ENCODE peak calls at places on chromosomes 16 and 17, in six cellular contexts. L is IMR-90, I is heart left ventricle, T is Peyer's patch, S is HepG2, W is cardiac muscle cell. H is an unnamed sample.

GRCh38 chr16:48632137-48632774 is 22.3 kb upstream of the N4BP1 start:
- DNase-seq in L (no peak), I (no peak), T (peak; percentile 18), S (peak; percentile 80), W (no peak), H (no peak)

GRCh38 chr17:79160980-79161621 is 86.5 kb downstream of the ENGASE start:
- DNase-seq in L (no peak), I (no peak), T (no peak), S (no peak), W (no peak), H (no peak)

GRCh38 chr17:48663134-48663924 is 37.2 kb upstream of the HOXB9 start:
- DNase-seq in L (no peak), I (no peak), T (no peak), S (no peak), W (no peak), H (no peak)

GRCh38 chr17:1469231-1469852 is 13.3 kb upstream of the CRK start:
- DNase-seq in L (no peak), I (no peak), T (no peak), S (no peak), W (peak; percentile 61), H (no peak)

GRCh38 chr17:44132275-44132821 is 8.9 kb upstream of the HDAC5 start:
- DNase-seq in L (no peak), I (no peak), T (no peak), S (no peak), W (no peak), H (no peak)

GRCh38 chr16:90008708-90009145 is 10.5 kb downstream of the DBNDD1 start:
- DNase-seq in L (peak; percentile 16), I (no peak), T (peak; percentile 85), S (no peak), W (no peak), H (no peak)

GRCh38 chr16:4508806-4509205 is 29.8 kb downstream of the CDIP1 start:
- DNase-seq in L (no peak), I (no peak), T (no peak), S (no peak), W (no peak), H (no peak)

GRCh38 chr17:35432176-35433074 is at the start of gene SLFN12:
- DNase-seq in L (peak; percentile 98), I (peak; percentile 72), T (peak; percentile 76), S (no peak), W (peak; percentile 45), H (peak; percentile 69)

GRCh38 chr17:55285340-55286301 is 20.9 kb downstream of the HLF start:
- DNase-seq in L (peak; percentile 68), I (peak; percentile 92), T (peak; percentile 92), S (peak; percentile 99), W (peak; percentile 21), H (peak; percentile 95)

GRCh38 chr16:48617711-48618148 is 7.8 kb upstream of the N4BP1 start:
- DNase-seq in L (peak; percentile 63), I (peak; percentile 82), T (no peak), S (no peak), W (peak; percentile 88), H (no peak)

GRCh38 chr17:13953871-13954270 is 115.4 kb upstream of the COX10 start:
- DNase-seq in L (peak; percentile 50), I (no peak), T (no peak), S (no peak), W (no peak), H (no peak)

GRCh38 chr16:30394603-30395154 is 541 bp upstream of the ZNF48 start:
- DNase-seq in L (peak; percentile 50), I (no peak), T (no peak), S (no peak), W (peak; percentile 35), H (no peak)

GRCh38 chr17:82101767-82102679 is 4.0 kb upstream of the FASN start:
- DNase-seq in L (no peak), I (no peak), T (no peak), S (peak; percentile 87), W (no peak), H (no peak)

GRCh38 chr17:49106366-49107210 is 26.0 kb upstream of the B4GALNT2 start:
- DNase-seq in L (peak; percentile 83), I (no peak), T (no peak), S (peak; percentile 98), W (no peak), H (no peak)

GRCh38 chr16:85898521-85899442 is at the start of gene IRF8:
- DNase-seq in L (no peak), I (peak; percentile 80), T (peak; percentile 94), S (no peak), W (peak; percentile 85), H (peak; percentile 93)

GRCh38 chr17:35244345-35245195 is 1.7 kb downstream of the SLFN5 start:
- DNase-seq in L (peak; percentile 81), I (peak; percentile 71), T (peak; percentile 91), S (peak; percentile 6), W (peak; percentile 16), H (peak; percentile 90)

GRCh38 chr17:35809855-35810461 is 674 bp downstream of the TAF15 start:
- DNase-seq in L (peak; percentile 23), I (no peak), T (no peak), S (no peak), W (no peak), H (no peak)

DNA sequence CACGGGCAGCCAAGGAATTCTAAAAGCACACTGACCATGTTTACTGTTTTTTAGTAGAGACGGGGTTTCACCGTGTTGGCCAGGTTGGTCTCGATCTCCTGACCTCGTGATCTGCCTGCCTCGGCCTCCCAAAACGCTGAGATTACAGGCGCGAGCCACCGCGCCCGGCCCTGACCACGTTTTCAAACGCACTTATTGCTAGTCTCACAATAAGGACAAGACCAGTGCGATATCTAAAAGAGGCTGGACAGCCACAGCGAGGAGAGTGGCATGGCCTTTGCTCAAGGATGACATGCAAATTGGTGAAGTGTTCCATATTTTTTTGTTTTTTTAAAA is 35.0 kb upstream of the CLEC18B start:
- DNase-seq in L (no peak), I (no peak), T (peak; percentile 38), S (no peak), W (no peak), H (no peak)
- H3K27ac ChIP-seq in L (no peak overlapping the region), I (no peak overlapping the region), T (no peak overlapping the region), S (peak overlapping the region; percentile 52), W (no peak overlapping the region), H (no peak overlapping the region)

GRCh38 chr16:27287887-27288286 is 19.3 kb upstream of the NSMCE1 start:
- DNase-seq in L (no peak), I (no peak), T (no peak), S (no peak), W (no peak), H (no peak)

GRCh38 chr16:27291106-27291505 is 22.5 kb upstream of the NSMCE1 start:
- DNase-seq in L (no peak), I (no peak), T (no peak), S (no peak), W (no peak), H (no peak)

GRCh38 chr16:27291722-27292240 is 22.0 kb upstream of the IL4R start:
- DNase-seq in L (no peak), I (no peak), T (no peak), S (no peak), W (no peak), H (no peak)

GRCh38 chr16:27289669-27290068 is 21.1 kb upstream of the NSMCE1 start:
- DNase-seq in L (no peak), I (no peak), T (no peak), S (no peak), W (no peak), H (no peak)

DNA sequence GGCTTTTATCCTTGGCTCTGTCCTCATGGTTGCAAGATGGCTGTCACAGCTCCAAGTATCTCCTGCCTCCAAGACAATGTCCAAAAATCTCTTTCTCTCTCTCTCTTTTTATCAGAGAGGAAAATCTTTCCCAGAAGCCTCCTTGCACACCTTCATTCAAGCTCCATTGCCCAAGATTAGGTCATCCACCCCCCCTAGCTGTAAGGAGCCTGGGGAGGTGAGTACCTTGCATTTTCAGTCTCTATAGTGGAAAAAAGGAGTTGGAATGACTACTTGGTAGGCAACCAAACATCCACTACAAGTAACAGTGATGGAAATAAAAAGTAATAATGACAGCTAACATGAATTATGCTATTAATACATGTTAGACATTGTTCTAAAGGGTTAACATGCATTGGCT is 22.0 kb upstream of the NSMCE1 start:
- DNase-seq in L (no peak), I (no peak), T (no peak), S (no peak), W (no peak), H (no peak)
- H3K27ac ChIP-seq in L (no peak overlapping the region), I (no peak overlapping the region), T (no peak overlapping the region), S (no peak overlapping the region), W (no peak overlapping the region), H (no peak overlapping the region)

DNA sequence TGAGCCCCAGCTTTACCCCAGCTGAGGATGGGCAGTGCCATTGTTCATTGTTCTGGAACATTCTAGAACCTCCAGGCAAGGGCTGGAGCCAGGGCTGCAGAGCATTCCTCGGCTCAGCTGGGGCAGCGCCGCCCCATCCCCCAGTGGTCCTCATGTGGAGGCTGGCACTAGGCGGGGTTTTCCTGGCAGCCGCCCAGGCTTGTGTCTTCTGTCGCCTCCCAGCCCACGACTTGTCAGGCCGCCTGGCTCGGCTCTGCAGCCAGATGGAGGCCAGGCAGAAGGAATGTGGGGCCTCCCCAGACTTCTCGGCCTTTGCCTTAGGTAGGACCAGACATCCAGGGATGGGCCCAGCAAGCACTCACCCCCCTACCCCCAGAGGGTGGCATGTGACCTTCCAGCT is at the start of gene TMEM95:
- DNase-seq in L (no peak), I (peak; percentile 63), T (no peak), S (no peak), W (no peak), H (peak; percentile 78)
- H3K27ac ChIP-seq in L (peak within 1 kb of the TSS; percentile 17), I (no peak within 1 kb of the TSS), T (no peak within 1 kb of the TSS), S (no peak within 1 kb of the TSS), W (no peak within 1 kb of the TSS), H (peak within 1 kb of the TSS; percentile 9)

GRCh38 chr16:22293137-22294106 is 3.8 kb upstream of the POLR3E start:
- DNase-seq in L (no peak), I (no peak), T (no peak), S (peak; percentile 43), W (no peak), H (no peak)

GRCh38 chr16:22291020-22291419 is 6.2 kb upstream of the POLR3E start:
- DNase-seq in L (no peak), I (no peak), T (no peak), S (no peak), W (no peak), H (no peak)

GRCh38 chr16:22297114-22297870 is at the start of gene POLR3E:
- DNase-seq in L (peak; percentile 95), I (peak; percentile 99), T (peak; percentile 100), S (peak; percentile 99), W (peak; percentile 97), H (peak; percentile 100)

GRCh38 chr16:22296225-22297113 is 740 bp upstream of the POLR3E start:
- DNase-seq in L (no peak), I (no peak), T (no peak), S (peak; percentile 34), W (no peak), H (no peak)

DNA sequence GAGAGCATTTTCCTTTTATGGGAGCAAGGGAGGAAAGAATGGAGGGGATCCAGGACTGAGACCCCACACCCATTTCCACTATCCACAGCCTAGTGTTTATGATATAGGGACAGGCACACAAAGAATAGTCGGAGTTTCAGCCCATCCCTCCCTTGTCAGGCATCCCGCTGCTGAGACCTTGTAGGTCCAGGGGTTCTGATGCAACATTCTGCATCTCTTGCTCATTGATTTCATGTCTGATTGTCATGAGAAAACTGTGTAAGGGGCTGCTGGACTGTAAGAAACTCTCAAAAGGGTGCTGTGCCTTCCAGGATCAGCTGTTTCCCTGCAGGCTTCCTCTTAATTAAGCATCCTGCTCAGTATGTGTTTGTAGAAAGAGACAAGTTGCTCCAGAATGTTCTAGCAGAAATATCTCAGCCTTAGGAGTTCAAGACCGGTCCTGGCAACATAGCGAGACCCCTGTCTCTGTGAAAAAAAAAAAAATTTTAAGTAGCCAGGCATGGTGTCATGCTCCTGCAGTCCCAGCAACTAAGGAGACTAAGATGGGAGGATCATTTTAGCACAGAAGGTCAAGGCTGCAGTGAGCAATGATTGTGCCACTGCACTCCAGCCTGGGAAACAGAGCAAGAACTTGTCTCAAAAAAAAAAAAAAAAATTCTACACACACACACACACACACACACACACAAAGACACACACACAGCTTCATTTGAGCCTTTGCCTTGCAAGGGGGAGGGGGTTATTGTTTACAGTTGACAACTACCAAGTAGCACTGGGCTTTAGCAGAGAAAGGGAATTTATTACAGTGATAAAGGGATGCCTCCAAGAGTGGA is 5.1 kb upstream of the POLR3E start:
- DNase-seq in L (peak; percentile 55), I (no peak), T (no peak), S (no peak), W (no peak), H (no peak)
- H3K27ac ChIP-seq in L (peak overlapping the region; percentile 52), I (no peak overlapping the region), T (no peak overlapping the region), S (no peak overlapping the region), W (no peak overlapping the region), H (no peak overlapping the region)

H was measured in kidney.